ENCODE peak calls at places on chromosomes 7 and 10, in five cellular contexts. One of them, this sample, is unnamed.
A peak's percentile ranks its signal among the peaks of the same experiment; 100 is the strongest.

GRCh38 chr10:15140640-15141039 is 27.9 kb downstream of the NMT2 start:
- DNase-seq in endodermal cell: no peak
- DNase-seq in GM23248: no peak
- DNase-seq in endothelial cell of umbilical vein: no peak
- DNase-seq in HCT116: no peak
- DNase-seq in this sample: no peak

GRCh38 chr10:12787297-12787696 is 214.2 kb downstream of the CCDC3 start:
- DNase-seq in endothelial cell of umbilical vein: no peak
- DNase-seq in HCT116: no peak
- DNase-seq in endodermal cell: no peak
- DNase-seq in GM23248: no peak
- DNase-seq in this sample: no peak

GRCh38 chr10:30459283-30459682 is 25.3 kb downstream of the MAP3K8 start:
- DNase-seq in endodermal cell: no peak
- DNase-seq in GM23248: no peak
- DNase-seq in endothelial cell of umbilical vein: no peak
- DNase-seq in HCT116: no peak
- DNase-seq in this sample: no peak

GRCh38 chr7:129163875-129164544 is 19.5 kb downstream of the TSPAN33 start:
- DNase-seq in endodermal cell: no peak
- DNase-seq in GM23248: peak; percentile 72
- DNase-seq in HCT116: peak; percentile 36
- DNase-seq in endothelial cell of umbilical vein: peak; percentile 61
- DNase-seq in this sample: peak; percentile 87

GRCh38 chr10:90193240-90193985 is 492.0 kb downstream of the KIF20B start:
- DNase-seq in endothelial cell of umbilical vein: no peak
- DNase-seq in endodermal cell: no peak
- DNase-seq in GM23248: peak; percentile 11
- DNase-seq in HCT116: no peak
- DNase-seq in this sample: peak; percentile 87

GRCh38 chr7:112996472-112996871 is 90.2 kb downstream of the GPR85 start:
- DNase-seq in endothelial cell of umbilical vein: no peak
- DNase-seq in GM23248: no peak
- DNase-seq in HCT116: no peak
- DNase-seq in endodermal cell: no peak
- DNase-seq in this sample: no peak

GRCh38 chr7:44796034-44796503 is 412 bp upstream of the PPIA start:
- DNase-seq in HCT116: peak; percentile 16
- DNase-seq in endodermal cell: peak; percentile 99
- DNase-seq in endothelial cell of umbilical vein: no peak
- DNase-seq in GM23248: peak; percentile 73
- DNase-seq in this sample: peak; percentile 75

GRCh38 chr10:930415-931325 is 835 bp downstream of the LARP4B start:
- DNase-seq in endothelial cell of umbilical vein: peak; percentile 54
- DNase-seq in endodermal cell: peak; percentile 81
- DNase-seq in GM23248: peak; percentile 76
- DNase-seq in HCT116: no peak
- DNase-seq in this sample: peak; percentile 84

GRCh38 chr7:102064361-102065025 is 222.2 kb upstream of the SH2B2 start:
- DNase-seq in HCT116: no peak
- DNase-seq in GM23248: peak; percentile 42
- DNase-seq in endothelial cell of umbilical vein: no peak
- DNase-seq in endodermal cell: peak; percentile 81
- DNase-seq in this sample: peak; percentile 4

GRCh38 chr7:141436676-141437075 is 114.5 kb upstream of the AGK start:
- DNase-seq in endothelial cell of umbilical vein: no peak
- DNase-seq in endodermal cell: no peak
- DNase-seq in HCT116: no peak
- DNase-seq in GM23248: no peak
- DNase-seq in this sample: no peak

GRCh38 chr7:142307246-142307900 is 49.5 kb upstream of the PRSS58 start:
- DNase-seq in HCT116: no peak
- DNase-seq in endodermal cell: no peak
- DNase-seq in endothelial cell of umbilical vein: no peak
- DNase-seq in GM23248: no peak
- DNase-seq in this sample: no peak

GRCh38 chr7:37713613-37714012 is 30.0 kb downstream of the GPR141 start:
- DNase-seq in GM23248: no peak
- DNase-seq in HCT116: no peak
- DNase-seq in endothelial cell of umbilical vein: no peak
- DNase-seq in endodermal cell: no peak
- DNase-seq in this sample: peak; percentile 12

GRCh38 chr7:99106869-99107268 is 37.0 kb downstream of the SMURF1 start:
- DNase-seq in endodermal cell: no peak
- DNase-seq in endothelial cell of umbilical vein: peak; percentile 23
- DNase-seq in HCT116: no peak
- DNase-seq in GM23248: peak; percentile 29
- DNase-seq in this sample: no peak

GRCh38 chr10:88232029-88232895 is 350.9 kb downstream of the RNLS start:
- DNase-seq in endodermal cell: no peak
- DNase-seq in HCT116: no peak
- DNase-seq in GM23248: peak; percentile 48
- DNase-seq in endothelial cell of umbilical vein: no peak
- DNase-seq in this sample: no peak

GRCh38 chr7:105337529-105337928 is 51.2 kb downstream of the SRPK2 start:
- DNase-seq in GM23248: no peak
- DNase-seq in endodermal cell: no peak
- DNase-seq in endothelial cell of umbilical vein: no peak
- DNase-seq in HCT116: no peak
- DNase-seq in this sample: no peak

GRCh38 chr7:20083781-20084180 is 133.4 kb downstream of the MACC1 start:
- DNase-seq in endodermal cell: no peak
- DNase-seq in endothelial cell of umbilical vein: no peak
- DNase-seq in GM23248: peak; percentile 96
- DNase-seq in HCT116: no peak
- DNase-seq in this sample: peak; percentile 91

GRCh38 chr7:156842740-156843140 is 50.2 kb downstream of the LMBR1 start:
- DNase-seq in endodermal cell: no peak
- DNase-seq in HCT116: no peak
- DNase-seq in endothelial cell of umbilical vein: no peak
- DNase-seq in GM23248: no peak
- DNase-seq in this sample: no peak

GRCh38 chr7:133300097-133300496 is 47.2 kb downstream of the EXOC4 start:
- DNase-seq in GM23248: no peak
- DNase-seq in HCT116: no peak
- DNase-seq in endothelial cell of umbilical vein: no peak
- DNase-seq in endodermal cell: no peak
- DNase-seq in this sample: no peak

GRCh38 chr7:11779864-11780263 is 52.1 kb downstream of the THSD7A start:
- DNase-seq in endodermal cell: no peak
- DNase-seq in GM23248: no peak
- DNase-seq in HCT116: no peak
- DNase-seq in endothelial cell of umbilical vein: no peak
- DNase-seq in this sample: no peak

GRCh38 chr10:31190488-31190887 is 128.5 kb upstream of the ZEB1 start:
- DNase-seq in GM23248: no peak
- DNase-seq in endodermal cell: no peak
- DNase-seq in HCT116: no peak
- DNase-seq in endothelial cell of umbilical vein: no peak
- DNase-seq in this sample: no peak

GRCh38 chr7:100826546-100827329 is 585 bp downstream of the EPHB4 start:
- DNase-seq in endodermal cell: peak; percentile 73
- DNase-seq in HCT116: no peak
- DNase-seq in GM23248: no peak
- DNase-seq in endothelial cell of umbilical vein: peak; percentile 24
- DNase-seq in this sample: peak; percentile 53

GRCh38 chr7:37160656-37161055 is 288.0 kb downstream of the ELMO1 start:
- DNase-seq in HCT116: no peak
- DNase-seq in GM23248: no peak
- DNase-seq in endodermal cell: peak; percentile 61
- DNase-seq in endothelial cell of umbilical vein: no peak
- DNase-seq in this sample: no peak

GRCh38 chr7:36599645-36600313 is 124.5 kb downstream of the AOAH start:
- DNase-seq in GM23248: no peak
- DNase-seq in endothelial cell of umbilical vein: no peak
- DNase-seq in HCT116: no peak
- DNase-seq in endodermal cell: no peak
- DNase-seq in this sample: no peak

GRCh38 chr7:106065560-106066500 is 46.3 kb downstream of the SYPL1 start:
- DNase-seq in endodermal cell: no peak
- DNase-seq in endothelial cell of umbilical vein: no peak
- DNase-seq in HCT116: no peak
- DNase-seq in GM23248: peak; percentile 72
- DNase-seq in this sample: peak; percentile 64

GRCh38 chr10:93413252-93413689 is 68.9 kb downstream of the MYOF start:
- DNase-seq in endodermal cell: no peak
- DNase-seq in endothelial cell of umbilical vein: peak; percentile 65
- DNase-seq in GM23248: peak; percentile 21
- DNase-seq in HCT116: no peak
- DNase-seq in this sample: peak; percentile 48

GRCh38 chr10:79066460-79067240 is 2.1 kb upstream of the ZMIZ1 start:
- DNase-seq in endothelial cell of umbilical vein: peak; percentile 40
- DNase-seq in endodermal cell: peak; percentile 83
- DNase-seq in GM23248: peak; percentile 59
- DNase-seq in HCT116: no peak
- DNase-seq in this sample: peak; percentile 36
- H3K4me1 ChIP-seq in endothelial cell of umbilical vein: peaks cover 14% of the 10 kb centered on the region
- H3K4me1 ChIP-seq in endodermal cell: peaks cover 3% of the 10 kb centered on the region
- H3K4me1 ChIP-seq in GM23248: no peaks in the 10 kb centered on the region
- H3K4me1 ChIP-seq in HCT116: peaks cover 21% of the 10 kb centered on the region
- H3K4me1 ChIP-seq in this sample: peaks cover 8% of the 10 kb centered on the region

GRCh38 chr7:6500691-6501090 is 50.6 kb downstream of the GRID2IP start:
- DNase-seq in endodermal cell: no peak
- DNase-seq in GM23248: no peak
- DNase-seq in HCT116: no peak
- DNase-seq in endothelial cell of umbilical vein: no peak
- DNase-seq in this sample: no peak

GRCh38 chr7:6501586-6502564 is 49.4 kb downstream of the GRID2IP start:
- DNase-seq in endothelial cell of umbilical vein: no peak
- DNase-seq in endodermal cell: no peak
- DNase-seq in HCT116: no peak
- DNase-seq in GM23248: no peak
- DNase-seq in this sample: no peak

GRCh38 chr7:6497994-6498393 is 50.2 kb upstream of the DAGLB start:
- DNase-seq in endodermal cell: no peak
- DNase-seq in GM23248: no peak
- DNase-seq in HCT116: no peak
- DNase-seq in endothelial cell of umbilical vein: no peak
- DNase-seq in this sample: no peak

GRCh38 chr7:6505685-6506559 is 45.3 kb downstream of the GRID2IP start:
- DNase-seq in endodermal cell: peak; percentile 50
- DNase-seq in GM23248: no peak
- DNase-seq in HCT116: no peak
- DNase-seq in endothelial cell of umbilical vein: no peak
- DNase-seq in this sample: no peak

DNA sequence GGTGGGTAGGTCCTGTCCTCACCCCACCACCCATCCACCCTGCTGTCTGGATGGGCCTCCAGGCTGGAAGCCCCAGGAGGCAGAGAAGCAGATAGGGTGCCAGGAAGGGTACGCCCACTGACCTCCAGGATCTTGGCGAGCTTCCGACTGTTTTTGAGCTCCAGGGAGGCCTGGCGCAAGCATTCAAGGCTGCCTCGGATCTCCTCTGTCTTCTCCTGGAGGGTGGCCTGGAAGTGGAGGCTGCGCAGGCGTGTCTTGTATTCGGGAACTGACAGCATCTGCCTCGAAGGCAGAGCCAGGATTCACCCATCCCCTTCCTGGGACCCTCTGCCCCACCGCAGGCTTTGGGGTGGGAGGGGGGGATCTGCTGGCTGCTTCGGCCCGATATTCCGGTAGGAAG is 48.4 kb downstream of the GRID2IP start:
- DNase-seq in endothelial cell of umbilical vein: no peak
- DNase-seq in endodermal cell: no peak
- DNase-seq in GM23248: no peak
- DNase-seq in HCT116: no peak
- DNase-seq in this sample: no peak
- H3K4me3 ChIP-seq in endothelial cell of umbilical vein: no peak overlapping the region
- H3K4me3 ChIP-seq in endodermal cell: no peak overlapping the region
- H3K4me3 ChIP-seq in GM23248: no peak overlapping the region
- H3K4me3 ChIP-seq in HCT116: peak overlapping the region; percentile 61
- H3K4me3 ChIP-seq in this sample: no peak overlapping the region

DNA sequence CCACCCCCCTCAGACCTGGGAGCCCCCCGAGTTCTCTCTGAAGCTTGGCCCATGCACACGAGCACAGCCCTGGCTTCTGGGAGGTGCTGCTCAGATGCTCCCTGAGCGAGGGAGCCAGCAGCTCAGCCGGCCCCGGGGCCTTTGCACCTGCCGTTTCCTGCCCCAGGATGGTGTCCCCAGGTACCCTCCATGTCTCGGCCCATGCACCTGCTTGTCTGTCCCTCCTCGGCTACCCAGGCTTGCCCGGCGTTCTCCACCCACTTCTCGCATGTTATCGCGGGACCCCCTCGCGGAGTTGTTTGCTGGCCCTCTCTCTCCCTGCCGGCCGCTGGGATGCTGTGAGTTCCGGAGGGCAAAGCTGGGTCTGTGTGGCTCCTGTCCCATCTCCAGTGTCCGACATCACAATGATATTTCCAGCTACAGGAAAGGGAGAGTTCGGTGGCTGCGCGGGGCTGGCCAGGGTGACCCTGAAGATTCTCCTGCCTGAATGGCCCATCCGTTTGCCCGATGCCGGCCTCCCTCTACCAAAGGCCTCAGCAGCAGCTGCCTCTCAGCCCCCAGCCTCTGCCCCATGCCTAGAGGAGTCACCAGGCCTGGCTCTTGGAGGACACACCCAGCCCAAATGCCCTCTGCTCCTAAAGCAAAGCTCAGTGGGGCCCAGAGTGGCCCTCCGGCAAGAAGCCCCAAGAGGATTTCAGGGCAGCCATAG is 12.2 kb upstream of the LFNG start:
- DNase-seq in endodermal cell: no peak
- DNase-seq in HCT116: no peak
- DNase-seq in GM23248: no peak
- DNase-seq in endothelial cell of umbilical vein: no peak
- DNase-seq in this sample: no peak
- H3K9ac ChIP-seq in endodermal cell: no peak overlapping the region
- H3K9ac ChIP-seq in HCT116: no peak overlapping the region
- H3K9ac ChIP-seq in GM23248: no peak overlapping the region
- H3K9ac ChIP-seq in endothelial cell of umbilical vein: no peak overlapping the region
- H3K9ac ChIP-seq in this sample: no peak overlapping the region

GRCh38 chr10:62059424-62059913 is 158.0 kb downstream of the ARID5B start:
- DNase-seq in endothelial cell of umbilical vein: peak; percentile 39
- DNase-seq in GM23248: no peak
- DNase-seq in endodermal cell: no peak
- DNase-seq in HCT116: no peak
- DNase-seq in this sample: peak; percentile 77
- H3K4me1 ChIP-seq in endothelial cell of umbilical vein: peaks cover 11% of the 10 kb centered on the region
- H3K4me1 ChIP-seq in GM23248: peaks cover 93% of the 10 kb centered on the region
- H3K4me1 ChIP-seq in endodermal cell: no peaks in the 10 kb centered on the region
- H3K4me1 ChIP-seq in HCT116: no peaks in the 10 kb centered on the region
- H3K4me1 ChIP-seq in this sample: peaks cover 100% of the 10 kb centered on the region

GRCh38 chr7:157874870-157875229 is 538.0 kb downstream of the DNAJB6 start:
- DNase-seq in endothelial cell of umbilical vein: no peak
- DNase-seq in GM23248: no peak
- DNase-seq in HCT116: no peak
- DNase-seq in endodermal cell: no peak
- DNase-seq in this sample: no peak
- H3K4me3 ChIP-seq in endothelial cell of umbilical vein: no peak overlapping the region
- H3K4me3 ChIP-seq in GM23248: no peak overlapping the region
- H3K4me3 ChIP-seq in HCT116: peak overlapping the region; percentile 18
- H3K4me3 ChIP-seq in endodermal cell: no peak overlapping the region
- H3K4me3 ChIP-seq in this sample: no peak overlapping the region